ENCODE peak calls at places on chromosomes 13 and 19, in five cellular contexts. One of them, this sample, is unnamed.

GRCh38 chr13:32191452-32191998 is 123.6 kb downstream of the ZAR1L start:
- DNase-seq in left ventricle myocardium inferior: no peak
- DNase-seq in AG10803: peak; percentile 9
- DNase-seq in brain microvascular endothelial cell: no peak
- DNase-seq in thoracic aorta: no peak
- DNase-seq in this sample: no peak

GRCh38 chr13:66111628-66112027 is 1118.5 kb downstream of the PCDH9 start:
- DNase-seq in left ventricle myocardium inferior: no peak
- DNase-seq in AG10803: no peak
- DNase-seq in brain microvascular endothelial cell: no peak
- DNase-seq in thoracic aorta: no peak
- DNase-seq in this sample: peak; percentile 11

GRCh38 chr13:101346942-101347728 is 69.2 kb downstream of the NALCN start:
- DNase-seq in left ventricle myocardium inferior: no peak
- DNase-seq in AG10803: peak; percentile 61
- DNase-seq in brain microvascular endothelial cell: peak; percentile 17
- DNase-seq in thoracic aorta: no peak
- DNase-seq in this sample: peak; percentile 54

GRCh38 chr13:43428545-43429287 is 358.1 kb downstream of the ENOX1 start:
- DNase-seq in left ventricle myocardium inferior: no peak
- DNase-seq in AG10803: no peak
- DNase-seq in brain microvascular endothelial cell: no peak
- DNase-seq in thoracic aorta: no peak
- DNase-seq in this sample: no peak

GRCh38 chr19:710767-711166 is 2.0 kb downstream of the PALM start:
- DNase-seq in left ventricle myocardium inferior: peak; percentile 41
- DNase-seq in AG10803: peak; percentile 44
- DNase-seq in brain microvascular endothelial cell: no peak
- DNase-seq in thoracic aorta: no peak
- DNase-seq in this sample: no peak

GRCh38 chr13:45626731-45627374 is 11.3 kb upstream of the ERICH6B start:
- DNase-seq in left ventricle myocardium inferior: no peak
- DNase-seq in AG10803: no peak
- DNase-seq in brain microvascular endothelial cell: peak; percentile 7
- DNase-seq in thoracic aorta: no peak
- DNase-seq in this sample: no peak

GRCh38 chr13:90485441-90485840 is 862.0 kb upstream of the MIR17HG start:
- DNase-seq in left ventricle myocardium inferior: no peak
- DNase-seq in AG10803: peak; percentile 92
- DNase-seq in brain microvascular endothelial cell: peak; percentile 59
- DNase-seq in thoracic aorta: no peak
- DNase-seq in this sample: peak; percentile 83

GRCh38 chr13:27522847-27523246 is 72.5 kb upstream of the MTIF3 start:
- DNase-seq in left ventricle myocardium inferior: no peak
- DNase-seq in AG10803: no peak
- DNase-seq in brain microvascular endothelial cell: no peak
- DNase-seq in thoracic aorta: no peak
- DNase-seq in this sample: no peak

GRCh38 chr13:76845865-76846264 is 40.3 kb downstream of the KCTD12 start:
- DNase-seq in left ventricle myocardium inferior: no peak
- DNase-seq in AG10803: no peak
- DNase-seq in brain microvascular endothelial cell: no peak
- DNase-seq in thoracic aorta: no peak
- DNase-seq in this sample: no peak

GRCh38 chr19:39224910-39225309 is 19.9 kb downstream of the IFNL3 start:
- DNase-seq in left ventricle myocardium inferior: no peak
- DNase-seq in AG10803: no peak
- DNase-seq in brain microvascular endothelial cell: no peak
- DNase-seq in thoracic aorta: no peak
- DNase-seq in this sample: no peak

GRCh38 chr13:75279834-75280369 is 202.1 kb downstream of the TBC1D4 start:
- DNase-seq in left ventricle myocardium inferior: no peak
- DNase-seq in AG10803: no peak
- DNase-seq in brain microvascular endothelial cell: no peak
- DNase-seq in thoracic aorta: no peak
- DNase-seq in this sample: no peak

GRCh38 chr19:19485161-19485997 is 30.0 kb downstream of the TSSK6 start:
- DNase-seq in left ventricle myocardium inferior: peak; percentile 45
- DNase-seq in AG10803: peak; percentile 47
- DNase-seq in brain microvascular endothelial cell: peak; percentile 11
- DNase-seq in thoracic aorta: no peak
- DNase-seq in this sample: peak; percentile 67

GRCh38 chr19:18161691-18162039 is 8.7 kb downstream of the PIK3R2 start:
- DNase-seq in left ventricle myocardium inferior: no peak
- DNase-seq in AG10803: no peak
- DNase-seq in brain microvascular endothelial cell: no peak
- DNase-seq in thoracic aorta: no peak
- DNase-seq in this sample: no peak

GRCh38 chr19:29622191-29623070 is 16.3 kb downstream of the POP4 start:
- DNase-seq in left ventricle myocardium inferior: no peak
- DNase-seq in AG10803: peak; percentile 27
- DNase-seq in brain microvascular endothelial cell: no peak
- DNase-seq in thoracic aorta: no peak
- DNase-seq in this sample: peak; percentile 36

GRCh38 chr13:27959976-27960361 is 9.1 kb downstream of the CDX2 start:
- DNase-seq in left ventricle myocardium inferior: no peak
- DNase-seq in AG10803: no peak
- DNase-seq in brain microvascular endothelial cell: no peak
- DNase-seq in thoracic aorta: no peak
- DNase-seq in this sample: no peak

GRCh38 chr19:49596407-49596806 is 5.4 kb downstream of the PRR12 start:
- DNase-seq in left ventricle myocardium inferior: no peak
- DNase-seq in AG10803: no peak
- DNase-seq in brain microvascular endothelial cell: no peak
- DNase-seq in thoracic aorta: no peak
- DNase-seq in this sample: no peak

GRCh38 chr19:32336259-32337111 is 8.9 kb upstream of the ZNF507 start:
- DNase-seq in left ventricle myocardium inferior: peak; percentile 34
- DNase-seq in AG10803: peak; percentile 44
- DNase-seq in brain microvascular endothelial cell: peak; percentile 15
- DNase-seq in thoracic aorta: no peak
- DNase-seq in this sample: peak; percentile 66

GRCh38 chr19:48999481-49000325 is 6.0 kb downstream of the RUVBL2 start:
- DNase-seq in left ventricle myocardium inferior: peak; percentile 38
- DNase-seq in AG10803: peak; percentile 74
- DNase-seq in brain microvascular endothelial cell: peak; percentile 72
- DNase-seq in thoracic aorta: no peak
- DNase-seq in this sample: peak; percentile 48

GRCh38 chr19:52138614-52139290 is 986 bp downstream of the ZNF616 start:
- DNase-seq in left ventricle myocardium inferior: no peak
- DNase-seq in AG10803: no peak
- DNase-seq in brain microvascular endothelial cell: peak; percentile 12
- DNase-seq in thoracic aorta: no peak
- DNase-seq in this sample: no peak

GRCh38 chr13:20332361-20333096 is 100.4 kb upstream of the GJB6 start:
- DNase-seq in left ventricle myocardium inferior: no peak
- DNase-seq in AG10803: peak; percentile 69
- DNase-seq in brain microvascular endothelial cell: no peak
- DNase-seq in thoracic aorta: no peak
- DNase-seq in this sample: peak; percentile 38

GRCh38 chr13:49898792-49899191 is 37.3 kb downstream of the SPRYD7 start:
- DNase-seq in left ventricle myocardium inferior: no peak
- DNase-seq in AG10803: no peak
- DNase-seq in brain microvascular endothelial cell: no peak
- DNase-seq in thoracic aorta: no peak
- DNase-seq in this sample: no peak

GRCh38 chr19:16541526-16542044 is 652 bp downstream of the CHERP start:
- DNase-seq in left ventricle myocardium inferior: no peak
- DNase-seq in AG10803: peak; percentile 6
- DNase-seq in brain microvascular endothelial cell: peak; percentile 17
- DNase-seq in thoracic aorta: no peak
- DNase-seq in this sample: no peak

GRCh38 chr13:88800505-88800904 is 1129.3 kb downstream of the SLITRK5 start:
- DNase-seq in left ventricle myocardium inferior: no peak
- DNase-seq in AG10803: no peak
- DNase-seq in brain microvascular endothelial cell: no peak
- DNase-seq in thoracic aorta: no peak
- DNase-seq in this sample: no peak

GRCh38 chr19:1129535-1129934 is 25.7 kb downstream of the GPX4 start:
- DNase-seq in left ventricle myocardium inferior: no peak
- DNase-seq in AG10803: no peak
- DNase-seq in brain microvascular endothelial cell: no peak
- DNase-seq in thoracic aorta: no peak
- DNase-seq in this sample: no peak

GRCh38 chr13:91785435-91786137 is 387.2 kb downstream of the GPC5 start:
- DNase-seq in left ventricle myocardium inferior: no peak
- DNase-seq in AG10803: no peak
- DNase-seq in brain microvascular endothelial cell: no peak
- DNase-seq in thoracic aorta: no peak
- DNase-seq in this sample: no peak

GRCh38 chr19:9528757-9529336 is 9.6 kb downstream of the ZNF426 start:
- DNase-seq in left ventricle myocardium inferior: no peak
- DNase-seq in AG10803: peak; percentile 2
- DNase-seq in brain microvascular endothelial cell: no peak
- DNase-seq in thoracic aorta: no peak
- DNase-seq in this sample: no peak

GRCh38 chr13:29583073-29583785 is 12.3 kb downstream of the SLC7A1 start:
- DNase-seq in left ventricle myocardium inferior: no peak
- DNase-seq in AG10803: peak; percentile 68
- DNase-seq in brain microvascular endothelial cell: peak; percentile 49
- DNase-seq in thoracic aorta: no peak
- DNase-seq in this sample: peak; percentile 83

GRCh38 chr19:38079926-38080380 is 144.1 kb downstream of the DPF1 start:
- DNase-seq in left ventricle myocardium inferior: no peak
- DNase-seq in AG10803: peak; percentile 89
- DNase-seq in brain microvascular endothelial cell: peak; percentile 86
- DNase-seq in thoracic aorta: no peak
- DNase-seq in this sample: peak; percentile 86

GRCh38 chr13:88586263-88586662 is 915.1 kb downstream of the SLITRK5 start:
- DNase-seq in left ventricle myocardium inferior: no peak
- DNase-seq in AG10803: no peak
- DNase-seq in brain microvascular endothelial cell: no peak
- DNase-seq in thoracic aorta: no peak
- DNase-seq in this sample: no peak

GRCh38 chr13:34546841-34547240 is 395.2 kb upstream of the NBEA start:
- DNase-seq in left ventricle myocardium inferior: no peak
- DNase-seq in AG10803: no peak
- DNase-seq in brain microvascular endothelial cell: no peak
- DNase-seq in thoracic aorta: no peak
- DNase-seq in this sample: no peak

GRCh38 chr13:29487466-29488454 is 107.7 kb downstream of the SLC7A1 start:
- DNase-seq in left ventricle myocardium inferior: no peak
- DNase-seq in AG10803: no peak
- DNase-seq in brain microvascular endothelial cell: no peak
- DNase-seq in thoracic aorta: no peak
- DNase-seq in this sample: no peak

GRCh38 chr13:110361365-110361911 is 54.4 kb downstream of the COL4A2 start:
- DNase-seq in left ventricle myocardium inferior: peak; percentile 83
- DNase-seq in AG10803: peak; percentile 99
- DNase-seq in brain microvascular endothelial cell: peak; percentile 100
- DNase-seq in thoracic aorta: peak; percentile 35
- DNase-seq in this sample: peak; percentile 29

GRCh38 chr19:17952041-17952976 is 14.6 kb upstream of the KCNN1 start:
- DNase-seq in left ventricle myocardium inferior: no peak
- DNase-seq in AG10803: no peak
- DNase-seq in brain microvascular endothelial cell: no peak
- DNase-seq in thoracic aorta: no peak
- DNase-seq in this sample: no peak

DNA sequence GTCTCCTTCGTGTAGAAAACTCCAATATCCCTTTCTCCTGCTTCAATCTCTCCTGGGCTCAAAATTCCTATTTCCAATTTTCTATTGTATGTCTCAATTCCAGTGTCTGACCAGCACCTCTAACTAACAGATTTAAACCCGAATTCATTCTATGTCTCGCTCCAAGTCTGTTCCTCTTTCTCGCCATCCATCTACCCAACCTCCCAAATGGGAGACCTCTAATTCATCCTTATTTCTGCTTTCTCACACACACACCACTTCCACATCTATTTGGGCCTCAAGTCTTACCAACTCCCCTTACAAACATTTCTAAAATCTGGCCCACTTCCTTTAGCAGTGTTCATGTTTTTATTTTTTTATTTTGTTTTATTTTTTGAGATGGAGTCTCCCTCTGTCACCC is 53.3 kb downstream of the MBD3L2B start:
- DNase-seq in left ventricle myocardium inferior: no peak
- DNase-seq in AG10803: no peak
- DNase-seq in brain microvascular endothelial cell: no peak
- DNase-seq in thoracic aorta: no peak
- DNase-seq in this sample: no peak
- TF ChIP-seq CTCF in left ventricle myocardium inferior: no peak
- TF ChIP-seq CTCF in AG10803: no peak
- TF ChIP-seq CTCF in brain microvascular endothelial cell: no peak
- TF ChIP-seq CTCF in thoracic aorta: no peak
- TF ChIP-seq CTCF in this sample: no peak

GRCh38 chr19:35754365-35755139 is 2.3 kb downstream of the HSPB6 start:
- DNase-seq in left ventricle myocardium inferior: no peak
- DNase-seq in AG10803: no peak
- DNase-seq in brain microvascular endothelial cell: no peak
- DNase-seq in thoracic aorta: no peak
- DNase-seq in this sample: peak; percentile 49
- H3K4me3 ChIP-seq in left ventricle myocardium inferior: peak overlapping the region; percentile 100
- H3K4me3 ChIP-seq in AG10803: no peak overlapping the region
- H3K4me3 ChIP-seq in brain microvascular endothelial cell: no peak overlapping the region
- H3K4me3 ChIP-seq in thoracic aorta: peak overlapping the region; percentile 77
- H3K4me3 ChIP-seq in this sample: no peak overlapping the region

DNA sequence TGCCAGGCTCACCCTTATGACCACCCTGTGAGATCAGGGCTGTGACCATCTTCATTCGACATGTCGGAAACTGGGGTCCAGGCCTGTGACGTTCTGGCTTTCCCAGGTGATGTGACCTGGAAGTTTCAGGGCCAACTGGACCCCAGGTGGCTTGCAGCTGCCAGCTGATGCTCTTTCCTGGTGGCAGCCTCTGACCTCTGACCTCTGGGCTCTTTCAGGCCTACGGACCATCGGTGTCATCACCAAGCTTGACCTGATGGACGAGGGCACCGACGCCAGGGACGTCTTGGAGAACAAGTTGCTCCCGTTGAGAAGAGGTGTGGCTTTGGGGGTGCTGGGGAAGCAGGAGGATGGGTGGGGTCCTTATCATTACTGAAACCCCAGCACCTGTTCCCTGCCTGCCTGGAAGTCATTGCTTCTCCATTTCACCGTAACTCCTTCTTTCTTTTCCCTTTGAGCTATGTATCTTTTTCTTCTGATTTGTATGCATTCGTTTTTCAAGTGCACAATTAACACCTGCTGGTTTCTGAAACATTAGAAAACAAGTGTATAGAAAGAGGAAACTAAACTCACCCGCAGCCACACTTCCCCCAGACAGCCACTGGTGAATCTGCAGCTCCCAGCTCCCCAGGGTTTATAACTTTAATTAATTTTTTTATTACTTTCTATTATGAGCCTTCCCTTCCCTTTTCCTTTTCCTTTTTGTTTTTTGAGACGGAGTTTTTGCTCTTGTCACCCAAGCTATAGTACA is 58.9 kb downstream of the TMED1 start:
- DNase-seq in left ventricle myocardium inferior: no peak
- DNase-seq in AG10803: no peak
- DNase-seq in brain microvascular endothelial cell: no peak
- DNase-seq in thoracic aorta: no peak
- DNase-seq in this sample: no peak
- TF ChIP-seq CTCF in left ventricle myocardium inferior: no peak
- TF ChIP-seq CTCF in AG10803: no peak
- TF ChIP-seq CTCF in brain microvascular endothelial cell: no peak
- TF ChIP-seq CTCF in thoracic aorta: no peak
- TF ChIP-seq CTCF in this sample: no peak

GRCh38 chr19:7888145-7888825 is at the start of gene LRRC8E:
- DNase-seq in left ventricle myocardium inferior: no peak
- DNase-seq in AG10803: peak; percentile 54
- DNase-seq in brain microvascular endothelial cell: peak; percentile 64
- DNase-seq in thoracic aorta: no peak
- DNase-seq in this sample: peak; percentile 58
- H3K4me3 ChIP-seq in left ventricle myocardium inferior: peak within 1 kb of the TSS; percentile 65
- H3K4me3 ChIP-seq in AG10803: peak within 1 kb of the TSS; percentile 73
- H3K4me3 ChIP-seq in brain microvascular endothelial cell: peak within 1 kb of the TSS; percentile 68
- H3K4me3 ChIP-seq in thoracic aorta: peak within 1 kb of the TSS; percentile 40
- H3K4me3 ChIP-seq in this sample: peak within 1 kb of the TSS; percentile 72

This sample was measured in foreskin fibroblast.